ENCODE peak calls at places on chromosomes 3 and 15, in four cellular contexts. G is HFFc6, I is GM12865, J is esophagus muscularis mucosa. C is an unnamed sample.

GRCh38 chr15:100788080-100788730 is 91.4 kb upstream of the ALDH1A3 start:
- DNase-seq in G (no peak), I (no peak), J (peak; percentile 87), C (peak; percentile 78)

GRCh38 chr3:94024385-94024784 is 4.0 kb downstream of the STX19 start:
- DNase-seq in G (no peak), I (no peak), J (no peak), C (no peak)

GRCh38 chr15:33154366-33155166 is 39.9 kb downstream of the FMN1 start:
- DNase-seq in I (no peak), G (peak; percentile 87), J (no peak), C (no peak)

GRCh38 chr15:42156266-42156922 is at the start of gene PLA2G4F:
- DNase-seq in J (no peak), G (no peak), I (no peak), C (no peak)

GRCh38 chr15:67523337-67523736 is 2.4 kb downstream of the C15orf61 start:
- DNase-seq in G (no peak), J (no peak), I (no peak), C (no peak)

GRCh38 chr3:162224736-162225135 is 728.1 kb downstream of the OTOL1 start:
- DNase-seq in I (no peak), G (no peak), J (no peak), C (no peak)

GRCh38 chr15:62173215-62173614 is 8.1 kb upstream of the C2CD4B start:
- DNase-seq in I (no peak), G (no peak), J (no peak), C (no peak)

GRCh38 chr3:73633916-73634344 is 9.2 kb upstream of the PDZRN3 start:
- DNase-seq in J (no peak), I (no peak), G (no peak), C (no peak)

GRCh38 chr3:36700537-36701248 is 63.7 kb downstream of the DCLK3 start:
- DNase-seq in J (peak; percentile 86), I (peak; percentile 69), G (peak; percentile 68), C (no peak)

GRCh38 chr15:87508086-87508485 is 748.5 kb downstream of the NTRK3 start:
- DNase-seq in J (peak; percentile 31), I (no peak), G (no peak), C (no peak)

GRCh38 chr15:29740692-29741311 is 81.5 kb downstream of the TJP1 start:
- DNase-seq in G (no peak), I (peak; percentile 32), J (no peak), C (no peak)

GRCh38 chr3:13886593-13887129 is 6.8 kb upstream of the WNT7A start:
- DNase-seq in I (no peak), G (no peak), J (peak; percentile 81), C (peak; percentile 74)

GRCh38 chr3:140199008-140199407 is 264.0 kb downstream of the CLSTN2 start:
- DNase-seq in I (no peak), G (no peak), J (no peak), C (no peak)

GRCh38 chr3:11774296-11774877 is 72.3 kb downstream of the TAMM41 start:
- DNase-seq in J (no peak), I (no peak), G (peak; percentile 51), C (no peak)

GRCh38 chr15:89761009-89761831 is 10.2 kb upstream of the MESP1 start:
- DNase-seq in G (no peak), J (no peak), I (peak; percentile 73), C (no peak)

GRCh38 chr3:171459130-171459941 is 869 bp downstream of the TNIK start:
- DNase-seq in J (no peak), I (peak; percentile 68), G (no peak), C (no peak)

GRCh38 chr3:68060186-68060585 is 405.8 kb upstream of the SUCLG2 start:
- DNase-seq in I (no peak), G (no peak), J (no peak), C (no peak)

GRCh38 chr3:65497846-65498245 is 540.9 kb downstream of the MAGI1 start:
- DNase-seq in G (no peak), I (no peak), J (no peak), C (no peak)

GRCh38 chr3:72234394-72234793 is 449.4 kb upstream of the PROK2 start:
- DNase-seq in I (no peak), J (no peak), G (peak; percentile 45), C (no peak)

GRCh38 chr3:76199382-76199781 is 414.0 kb upstream of the ZNF717 start:
- DNase-seq in G (no peak), I (peak; percentile 3), J (no peak), C (no peak)

GRCh38 chr15:32643907-32644445 is 2.5 kb downstream of the SCG5 start:
- DNase-seq in I (no peak), G (peak; percentile 41), J (no peak), C (no peak)

GRCh38 chr15:27509014-27509413 is 538.0 kb downstream of the GABRG3 start:
- DNase-seq in J (no peak), I (no peak), G (no peak), C (no peak)

GRCh38 chr3:21509706-21510105 is 241.3 kb downstream of the ZNF385D start:
- DNase-seq in G (no peak), J (no peak), I (no peak), C (no peak)

GRCh38 chr15:45918839-45919238 is 284.0 kb downstream of the SQOR start:
- DNase-seq in I (no peak), J (no peak), G (no peak), C (no peak)

GRCh38 chr15:68383161-68384074 is 48.5 kb downstream of the ITGA11 start:
- DNase-seq in I (peak; percentile 79), G (peak; percentile 38), J (peak; percentile 74), C (peak; percentile 69)

GRCh38 chr15:81910997-81911396 is 134.8 kb downstream of the MEX3B start:
- DNase-seq in G (no peak), I (no peak), J (peak; percentile 31), C (no peak)

GRCh38 chr15:39456113-39456512 is 124.8 kb upstream of the THBS1 start:
- DNase-seq in I (no peak), G (no peak), J (no peak), C (no peak)

GRCh38 chr15:67413770-67414429 is 107.0 kb upstream of the C15orf61 start:
- DNase-seq in G (peak; percentile 42), J (no peak), I (no peak), C (no peak)

GRCh38 chr3:87088984-87089841 is 98.3 kb upstream of the VGLL3 start:
- DNase-seq in J (no peak), I (peak; percentile 39), G (peak; percentile 87), C (peak; percentile 84)

GRCh38 chr3:69084326-69084667 is 440 bp upstream of the ARL6IP5 start:
- DNase-seq in G (peak; percentile 79), I (no peak), J (no peak), C (no peak)

GRCh38 chr3:116423945-116424344 is 21.3 kb downstream of the LSAMP start:
- DNase-seq in I (no peak), J (no peak), G (no peak), C (no peak)
- TF ChIP-seq CTCF in I (no peak), J (no peak), G (no peak), C (no peak)

DNA sequence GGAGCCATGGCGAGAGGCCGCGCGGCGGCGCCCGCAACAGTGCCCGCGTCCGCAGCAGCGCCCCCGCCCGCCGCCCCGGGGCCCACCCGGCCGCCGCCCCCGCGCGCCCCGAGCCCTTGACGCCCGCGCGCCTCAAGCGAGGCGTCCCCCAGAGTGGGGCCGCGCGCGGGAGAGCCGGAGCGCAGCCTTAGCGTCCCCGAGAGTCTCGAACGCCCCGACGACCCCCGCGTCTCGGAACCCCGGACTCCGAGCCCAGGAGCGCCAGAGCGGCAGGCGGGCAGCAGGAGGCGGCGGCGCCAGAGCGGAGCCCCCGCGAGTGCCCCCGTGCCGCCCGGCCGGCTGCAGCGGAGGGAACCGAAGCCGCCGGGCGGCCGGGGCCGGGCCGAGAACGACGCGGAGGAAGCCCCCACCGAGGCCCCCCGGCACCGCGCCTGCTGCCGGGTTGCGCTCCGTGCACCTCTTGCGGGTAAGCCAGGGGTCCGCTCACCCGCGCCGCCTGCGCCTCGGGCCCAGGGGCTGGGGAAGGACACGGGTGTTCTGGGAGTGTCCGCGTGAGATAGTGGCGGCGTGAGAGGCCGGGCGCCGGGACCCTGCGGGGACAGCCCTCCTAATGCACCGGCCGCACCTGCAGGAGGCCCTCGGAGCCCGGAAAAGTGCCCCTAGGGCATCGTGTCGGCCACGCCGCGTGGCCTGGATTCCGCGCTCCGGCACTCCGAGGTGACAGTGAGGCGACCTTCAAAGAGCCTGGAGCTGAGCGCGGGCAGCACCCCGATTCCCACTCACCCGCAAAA is 51.9 kb upstream of the ULK4 start:
- DNase-seq in G (no peak), J (no peak), I (peak; percentile 54), C (peak; percentile 84)
- TF ChIP-seq CTCF in G (no peak), J (no peak), I (no peak), C (no peak)

GRCh38 chr3:57221883-57222282 is 5.6 kb upstream of the APPL1 start:
- DNase-seq in I (no peak), G (peak; percentile 33), J (no peak), C (no peak)
- TF ChIP-seq CTCF in I (no peak), G (peak; percentile 59), J (peak; percentile 28), C (peak; percentile 60)

GRCh38 chr15:66253643-66254363 is at the start of gene MEGF11:
- DNase-seq in I (no peak), G (no peak), J (no peak), C (no peak)

GRCh38 chr15:66253296-66253642 is 281 bp downstream of the MEGF11 start:
- DNase-seq in J (no peak), I (no peak), G (no peak), C (no peak)

GRCh38 chr15:66251065-66251789 is 2.3 kb downstream of the MEGF11 start:
- DNase-seq in I (no peak), G (no peak), J (no peak), C (no peak)

GRCh38 chr15:66251790-66252355 is 1.7 kb downstream of the MEGF11 start:
- DNase-seq in G (no peak), J (no peak), I (no peak), C (no peak)

GRCh38 chr15:66252411-66253295 is 897 bp downstream of the MEGF11 start:
- DNase-seq in G (peak; percentile 9), I (peak; percentile 30), J (no peak), C (peak; percentile 89)
- TF ChIP-seq CTCF in G (peak; percentile 78), I (peak; percentile 54), J (peak; percentile 80), C (peak; percentile 75)

DNA sequence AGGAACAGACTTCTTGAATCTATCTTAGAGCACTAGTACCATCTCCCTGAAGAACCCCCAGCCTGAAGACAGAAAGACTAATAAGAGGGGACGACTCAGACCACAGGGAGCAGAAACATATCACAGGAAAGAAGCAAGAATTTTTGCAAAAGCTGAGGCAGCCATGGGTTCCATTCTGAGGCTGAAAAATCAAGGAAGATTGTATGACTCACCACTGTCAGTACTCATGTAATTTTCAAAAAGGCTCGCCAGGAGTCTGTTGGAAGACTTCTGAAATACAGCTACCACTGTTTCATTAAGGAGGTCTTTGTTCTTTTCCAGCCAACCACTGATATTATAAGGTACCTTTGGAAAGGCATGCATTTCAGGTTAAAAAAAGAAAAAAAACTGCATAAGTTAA is 47.5 kb downstream of the MYH15 start:
- DNase-seq in J (no peak), I (no peak), G (peak; percentile 21), C (no peak)
- TF ChIP-seq CTCF in J (no peak), I (no peak), G (peak; percentile 34), C (no peak)

GRCh38 chr3:31687020-31687802 is 154.5 kb downstream of the STT3B start:
- DNase-seq in J (no peak), G (no peak), I (no peak), C (no peak)
- TF ChIP-seq CTCF in J (no peak), G (peak; percentile 42), I (peak; percentile 12), C (peak; percentile 11)

C was measured in osteocyte.